ENCODE peak calls at places on chromosomes 1 and 21, in eight cellular contexts. One of them, this sample, is unnamed.

GRCh38 chr1:112263464-112263863 is 132.6 kb upstream of the CTTNBP2NL start:
- DNase-seq in GM20000: no peak
- DNase-seq in endodermal cell: no peak
- DNase-seq in mesenchymal stem cell: peak
- DNase-seq in CD8-positive, alpha-beta memory T cell: no peak
- DNase-seq in NCI-H1105 treated with DMSO at 0.1 percent for 48 hours: no peak
- DNase-seq in RPMI8226: no peak
- DNase-seq in upper lobe of left lung: no peak
- DNase-seq in this sample: peak

GRCh38 chr1:91617242-91617837 is 116.7 kb downstream of the CDC7 start:
- DNase-seq in GM20000: peak
- DNase-seq in endodermal cell: peak
- DNase-seq in mesenchymal stem cell: no peak
- DNase-seq in CD8-positive, alpha-beta memory T cell: no peak
- DNase-seq in NCI-H1105 treated with DMSO at 0.1 percent for 48 hours: peak
- DNase-seq in RPMI8226: peak
- DNase-seq in upper lobe of left lung: no peak
- DNase-seq in this sample: peak

GRCh38 chr21:42039911-42040351 is 29.8 kb upstream of the ZBTB21 start:
- DNase-seq in GM20000: no peak
- DNase-seq in endodermal cell: no peak
- DNase-seq in mesenchymal stem cell: peak
- DNase-seq in CD8-positive, alpha-beta memory T cell: no peak
- DNase-seq in NCI-H1105 treated with DMSO at 0.1 percent for 48 hours: no peak
- DNase-seq in RPMI8226: no peak
- DNase-seq in upper lobe of left lung: no peak
- DNase-seq in this sample: no peak

GRCh38 chr1:208803371-208803811 is 559.2 kb upstream of the PLXNA2 start:
- DNase-seq in GM20000: no peak
- DNase-seq in endodermal cell: no peak
- DNase-seq in mesenchymal stem cell: no peak
- DNase-seq in CD8-positive, alpha-beta memory T cell: no peak
- DNase-seq in NCI-H1105 treated with DMSO at 0.1 percent for 48 hours: peak
- DNase-seq in RPMI8226: no peak
- DNase-seq in upper lobe of left lung: no peak
- DNase-seq in this sample: no peak

GRCh38 chr21:23977971-23978370 is 1629.3 kb downstream of the MRPL39 start:
- DNase-seq in GM20000: no peak
- DNase-seq in endodermal cell: no peak
- DNase-seq in mesenchymal stem cell: no peak
- DNase-seq in CD8-positive, alpha-beta memory T cell: no peak
- DNase-seq in NCI-H1105 treated with DMSO at 0.1 percent for 48 hours: no peak
- DNase-seq in RPMI8226: no peak
- DNase-seq in upper lobe of left lung: no peak
- DNase-seq in this sample: peak

GRCh38 chr1:222918746-222919477 is 104.1 kb downstream of the DISP1 start:
- DNase-seq in GM20000: no peak
- DNase-seq in endodermal cell: no peak
- DNase-seq in mesenchymal stem cell: no peak
- DNase-seq in CD8-positive, alpha-beta memory T cell: no peak
- DNase-seq in NCI-H1105 treated with DMSO at 0.1 percent for 48 hours: no peak
- DNase-seq in RPMI8226: no peak
- DNase-seq in upper lobe of left lung: no peak
- DNase-seq in this sample: no peak

GRCh38 chr21:42799516-42799915 is 79.8 kb downstream of the WDR4 start:
- DNase-seq in GM20000: no peak
- DNase-seq in endodermal cell: peak
- DNase-seq in mesenchymal stem cell: no peak
- DNase-seq in CD8-positive, alpha-beta memory T cell: no peak
- DNase-seq in NCI-H1105 treated with DMSO at 0.1 percent for 48 hours: no peak
- DNase-seq in RPMI8226: no peak
- DNase-seq in upper lobe of left lung: no peak
- DNase-seq in this sample: no peak

GRCh38 chr1:26767714-26768113 is 20.0 kb upstream of the PIGV start:
- DNase-seq in GM20000: no peak
- DNase-seq in endodermal cell: no peak
- DNase-seq in mesenchymal stem cell: no peak
- DNase-seq in CD8-positive, alpha-beta memory T cell: no peak
- DNase-seq in NCI-H1105 treated with DMSO at 0.1 percent for 48 hours: no peak
- DNase-seq in RPMI8226: no peak
- DNase-seq in upper lobe of left lung: no peak
- DNase-seq in this sample: no peak

GRCh38 chr1:24901791-24902470 is 28.1 kb downstream of the RUNX3 start:
- DNase-seq in GM20000: no peak
- DNase-seq in endodermal cell: no peak
- DNase-seq in mesenchymal stem cell: no peak
- DNase-seq in CD8-positive, alpha-beta memory T cell: peak
- DNase-seq in NCI-H1105 treated with DMSO at 0.1 percent for 48 hours: no peak
- DNase-seq in RPMI8226: no peak
- DNase-seq in upper lobe of left lung: no peak
- DNase-seq in this sample: no peak

GRCh38 chr1:47184090-47184735 is 5.6 kb downstream of the PDZK1IP1 start:
- DNase-seq in GM20000: no peak
- DNase-seq in endodermal cell: peak
- DNase-seq in mesenchymal stem cell: no peak
- DNase-seq in CD8-positive, alpha-beta memory T cell: no peak
- DNase-seq in NCI-H1105 treated with DMSO at 0.1 percent for 48 hours: no peak
- DNase-seq in RPMI8226: no peak
- DNase-seq in upper lobe of left lung: no peak
- DNase-seq in this sample: no peak

GRCh38 chr1:225428066-225428878 is 434 bp upstream of the LBR start:
- DNase-seq in GM20000: peak
- DNase-seq in endodermal cell: peak
- DNase-seq in mesenchymal stem cell: peak
- DNase-seq in CD8-positive, alpha-beta memory T cell: peak
- DNase-seq in NCI-H1105 treated with DMSO at 0.1 percent for 48 hours: peak
- DNase-seq in RPMI8226: peak
- DNase-seq in upper lobe of left lung: peak
- DNase-seq in this sample: peak

GRCh38 chr1:43590389-43590788 is 59.6 kb upstream of the KDM4A start:
- DNase-seq in GM20000: no peak
- DNase-seq in endodermal cell: peak
- DNase-seq in mesenchymal stem cell: no peak
- DNase-seq in CD8-positive, alpha-beta memory T cell: no peak
- DNase-seq in NCI-H1105 treated with DMSO at 0.1 percent for 48 hours: peak
- DNase-seq in RPMI8226: peak
- DNase-seq in upper lobe of left lung: no peak
- DNase-seq in this sample: no peak

GRCh38 chr1:193674292-193674944 is 488.0 kb upstream of the B3GALT2 start:
- DNase-seq in GM20000: no peak
- DNase-seq in endodermal cell: no peak
- DNase-seq in mesenchymal stem cell: peak
- DNase-seq in CD8-positive, alpha-beta memory T cell: no peak
- DNase-seq in NCI-H1105 treated with DMSO at 0.1 percent for 48 hours: no peak
- DNase-seq in RPMI8226: no peak
- DNase-seq in upper lobe of left lung: no peak
- DNase-seq in this sample: peak

GRCh38 chr1:199931666-199932377 is 95.7 kb upstream of the NR5A2 start:
- DNase-seq in GM20000: no peak
- DNase-seq in endodermal cell: no peak
- DNase-seq in mesenchymal stem cell: peak
- DNase-seq in CD8-positive, alpha-beta memory T cell: no peak
- DNase-seq in NCI-H1105 treated with DMSO at 0.1 percent for 48 hours: no peak
- DNase-seq in RPMI8226: peak
- DNase-seq in upper lobe of left lung: no peak
- DNase-seq in this sample: peak

GRCh38 chr1:69976896-69977295 is 228.5 kb downstream of the LRRC40 start:
- DNase-seq in GM20000: no peak
- DNase-seq in endodermal cell: no peak
- DNase-seq in mesenchymal stem cell: peak
- DNase-seq in CD8-positive, alpha-beta memory T cell: no peak
- DNase-seq in NCI-H1105 treated with DMSO at 0.1 percent for 48 hours: no peak
- DNase-seq in RPMI8226: no peak
- DNase-seq in upper lobe of left lung: no peak
- DNase-seq in this sample: no peak

GRCh38 chr1:171740987-171741871 is 636 bp downstream of the VAMP4 start:
- DNase-seq in GM20000: peak
- DNase-seq in endodermal cell: peak
- DNase-seq in mesenchymal stem cell: peak
- DNase-seq in CD8-positive, alpha-beta memory T cell: peak
- DNase-seq in NCI-H1105 treated with DMSO at 0.1 percent for 48 hours: peak
- DNase-seq in RPMI8226: peak
- DNase-seq in upper lobe of left lung: no peak
- DNase-seq in this sample: peak

GRCh38 chr1:61083014-61083798 is 845 bp downstream of the NFIA start:
- DNase-seq in GM20000: peak
- DNase-seq in endodermal cell: peak
- DNase-seq in mesenchymal stem cell: peak
- DNase-seq in CD8-positive, alpha-beta memory T cell: peak
- DNase-seq in NCI-H1105 treated with DMSO at 0.1 percent for 48 hours: no peak
- DNase-seq in RPMI8226: peak
- DNase-seq in upper lobe of left lung: peak
- DNase-seq in this sample: peak

GRCh38 chr1:165069829-165070228 is 286.7 kb downstream of the LMX1A start:
- DNase-seq in GM20000: no peak
- DNase-seq in endodermal cell: no peak
- DNase-seq in mesenchymal stem cell: no peak
- DNase-seq in CD8-positive, alpha-beta memory T cell: no peak
- DNase-seq in NCI-H1105 treated with DMSO at 0.1 percent for 48 hours: peak
- DNase-seq in RPMI8226: no peak
- DNase-seq in upper lobe of left lung: no peak
- DNase-seq in this sample: no peak

GRCh38 chr1:182032251-182032650 is 29.3 kb downstream of the ZNF648 start:
- DNase-seq in GM20000: no peak
- DNase-seq in endodermal cell: no peak
- DNase-seq in mesenchymal stem cell: no peak
- DNase-seq in CD8-positive, alpha-beta memory T cell: no peak
- DNase-seq in NCI-H1105 treated with DMSO at 0.1 percent for 48 hours: no peak
- DNase-seq in RPMI8226: no peak
- DNase-seq in upper lobe of left lung: no peak
- DNase-seq in this sample: no peak

GRCh38 chr21:34593423-34593822 is 21.5 kb downstream of the RCAN1 start:
- DNase-seq in GM20000: no peak
- DNase-seq in endodermal cell: peak
- DNase-seq in mesenchymal stem cell: no peak
- DNase-seq in CD8-positive, alpha-beta memory T cell: no peak
- DNase-seq in NCI-H1105 treated with DMSO at 0.1 percent for 48 hours: peak
- DNase-seq in RPMI8226: no peak
- DNase-seq in upper lobe of left lung: no peak
- DNase-seq in this sample: no peak

GRCh38 chr1:76826072-76826827 is 41.0 kb upstream of the ST6GALNAC5 start:
- DNase-seq in GM20000: no peak
- DNase-seq in endodermal cell: no peak
- DNase-seq in mesenchymal stem cell: peak
- DNase-seq in CD8-positive, alpha-beta memory T cell: no peak
- DNase-seq in NCI-H1105 treated with DMSO at 0.1 percent for 48 hours: no peak
- DNase-seq in RPMI8226: no peak
- DNase-seq in upper lobe of left lung: no peak
- DNase-seq in this sample: no peak

GRCh38 chr1:51237313-51237700 is 1.2 kb downstream of the RNF11 start:
- DNase-seq in GM20000: no peak
- DNase-seq in endodermal cell: peak
- DNase-seq in mesenchymal stem cell: no peak
- DNase-seq in CD8-positive, alpha-beta memory T cell: no peak
- DNase-seq in NCI-H1105 treated with DMSO at 0.1 percent for 48 hours: no peak
- DNase-seq in RPMI8226: peak
- DNase-seq in upper lobe of left lung: no peak
- DNase-seq in this sample: peak

GRCh38 chr1:101122452-101123166 is 97.0 kb upstream of the DPH5 start:
- DNase-seq in GM20000: peak
- DNase-seq in endodermal cell: no peak
- DNase-seq in mesenchymal stem cell: no peak
- DNase-seq in CD8-positive, alpha-beta memory T cell: no peak
- DNase-seq in NCI-H1105 treated with DMSO at 0.1 percent for 48 hours: no peak
- DNase-seq in RPMI8226: no peak
- DNase-seq in upper lobe of left lung: no peak
- DNase-seq in this sample: peak

GRCh38 chr1:84892657-84893618 is at the start of gene LPAR3:
- DNase-seq in GM20000: no peak
- DNase-seq in endodermal cell: peak
- DNase-seq in mesenchymal stem cell: peak
- DNase-seq in CD8-positive, alpha-beta memory T cell: peak
- DNase-seq in NCI-H1105 treated with DMSO at 0.1 percent for 48 hours: peak
- DNase-seq in RPMI8226: no peak
- DNase-seq in upper lobe of left lung: peak
- DNase-seq in this sample: no peak

GRCh38 chr1:178564086-178564782 is 51.3 kb downstream of the TEX35 start:
- DNase-seq in GM20000: no peak
- DNase-seq in endodermal cell: no peak
- DNase-seq in mesenchymal stem cell: no peak
- DNase-seq in CD8-positive, alpha-beta memory T cell: no peak
- DNase-seq in NCI-H1105 treated with DMSO at 0.1 percent for 48 hours: no peak
- DNase-seq in RPMI8226: no peak
- DNase-seq in upper lobe of left lung: no peak
- DNase-seq in this sample: no peak

GRCh38 chr1:241774017-241774416 is 74.0 kb upstream of the EXO1 start:
- DNase-seq in GM20000: no peak
- DNase-seq in endodermal cell: no peak
- DNase-seq in mesenchymal stem cell: no peak
- DNase-seq in CD8-positive, alpha-beta memory T cell: no peak
- DNase-seq in NCI-H1105 treated with DMSO at 0.1 percent for 48 hours: no peak
- DNase-seq in RPMI8226: no peak
- DNase-seq in upper lobe of left lung: no peak
- DNase-seq in this sample: peak

This sample was measured in OCI-M1.